ENCODE peak calls at places on chromosomes 3 and 15, in seven cellular contexts. X is activated CD8-positive, alpha-beta memory T cell treated with anti-CD3 and anti-CD28 coated beads for 4 hours; B is T-helper 1 cell; O is iPS DF 6.9; A is mucosa of gallbladder; E is activated gamma-delta T cell treated with Interleukin-2 at 50 U/mL for 16 hours; M is activated CD4-positive, CD25-positive, alpha-beta regulatory T cell treated with anti-CD3 and anti-CD28 coated beads, Interleukin-2, amount 50 U/mL, for 72 hours. F is an unnamed sample.

GRCh38 chr3:84223512-84223911 is 735.3 kb upstream of the CADM2 start:
- DNase-seq in X (no peak), B (no peak), O (no peak), A (no peak), E (no peak), M (no peak), F (no peak)

GRCh38 chr15:76217029-76217866 is 94.0 kb downstream of the ETFA start:
- DNase-seq in X (no peak), B (no peak), O (no peak), A (no peak), E (no peak), M (no peak), F (no peak)

GRCh38 chr3:49609314-49609713 is 55.0 kb downstream of the BSN start:
- DNase-seq in X (no peak), B (no peak), O (no peak), A (no peak), E (no peak), M (no peak), F (no peak)

GRCh38 chr15:32908135-32908801 is 190.5 kb downstream of the GREM1 start:
- DNase-seq in X (no peak), B (no peak), O (no peak), A (peak), E (no peak), M (no peak), F (no peak)

GRCh38 chr3:11050666-11051323 is 58.2 kb downstream of the SLC6A1 start:
- DNase-seq in X (no peak), B (no peak), O (no peak), A (no peak), E (no peak), M (no peak), F (no peak)

GRCh38 chr15:69403611-69404010 is 10.5 kb upstream of the KIF23 start:
- DNase-seq in X (no peak), B (no peak), O (no peak), A (no peak), E (no peak), M (no peak), F (no peak)

GRCh38 chr3:59540241-59540640 is 490.4 kb upstream of the CFAP20DC start:
- DNase-seq in X (no peak), B (no peak), O (no peak), A (no peak), E (no peak), M (no peak), F (no peak)

GRCh38 chr15:68650901-68651709 is 72.3 kb downstream of the CORO2B start:
- DNase-seq in X (no peak), B (peak), O (peak), A (peak), E (peak), M (peak), F (peak)

GRCh38 chr3:130383424-130383823 is 38.0 kb downstream of the COL6A5 start:
- DNase-seq in X (no peak), B (no peak), O (no peak), A (no peak), E (no peak), M (no peak), F (no peak)

GRCh38 chr3:32743934-32744333 is 58.9 kb downstream of the CNOT10 start:
- DNase-seq in X (no peak), B (no peak), O (no peak), A (no peak), E (no peak), M (no peak), F (no peak)

GRCh38 chr3:127608362-127608718 is 10.1 kb downstream of the MCM2 start:
- DNase-seq in X (no peak), B (no peak), O (no peak), A (no peak), E (no peak), M (no peak), F (no peak)

GRCh38 chr3:49161808-49162530 is 4.2 kb downstream of the CCDC71 start:
- DNase-seq in X (no peak), B (no peak), O (no peak), A (no peak), E (no peak), M (no peak), F (no peak)

GRCh38 chr3:13710251-13710650 is 161.3 kb downstream of the FBLN2 start:
- DNase-seq in X (no peak), B (no peak), O (no peak), A (no peak), E (no peak), M (peak), F (peak)

GRCh38 chr3:100682056-100682853 is 27.0 kb upstream of the TFG start:
- DNase-seq in X (no peak), B (no peak), O (no peak), A (peak), E (no peak), M (no peak), F (no peak)

GRCh38 chr3:59313365-59313764 is 263.5 kb upstream of the CFAP20DC start:
- DNase-seq in X (no peak), B (no peak), O (no peak), A (peak), E (no peak), M (peak), F (peak)

GRCh38 chr3:23242106-23242505 is 39.0 kb downstream of the UBE2E2 start:
- DNase-seq in X (no peak), B (no peak), O (no peak), A (no peak), E (no peak), M (no peak), F (no peak)

GRCh38 chr3:13689373-13690265 is 140.7 kb downstream of the FBLN2 start:
- DNase-seq in X (no peak), B (no peak), O (no peak), A (no peak), E (no peak), M (no peak), F (no peak)

GRCh38 chr15:62933388-62933787 is 109.2 kb upstream of the TPM1 start:
- DNase-seq in X (no peak), B (no peak), O (no peak), A (no peak), E (no peak), M (no peak), F (no peak)

GRCh38 chr15:65258370-65258769 is 28.3 kb downstream of the PARP16 start:
- DNase-seq in X (no peak), B (no peak), O (no peak), A (no peak), E (no peak), M (no peak), F (no peak)

GRCh38 chr15:68203486-68203885 is 1.6 kb downstream of the CALML4 start:
- DNase-seq in X (no peak), B (no peak), O (no peak), A (no peak), E (no peak), M (no peak), F (no peak)

GRCh38 chr3:123546133-123546755 is 38.6 kb downstream of the HACD2 start:
- DNase-seq in X (no peak), B (no peak), O (no peak), A (no peak), E (no peak), M (no peak), F (no peak)

GRCh38 chr15:22227961-22228762 is 147.8 kb downstream of the OR4M2 start:
- DNase-seq in X (no peak), B (no peak), O (no peak), A (no peak), E (no peak), M (peak), F (peak)

GRCh38 chr3:8581806-8582436 is 62.7 kb downstream of the SSUH2 start:
- DNase-seq in X (no peak), B (no peak), O (no peak), A (no peak), E (no peak), M (no peak), F (no peak)

GRCh38 chr3:32500880-32501784 is 1.5 kb downstream of the CMTM6 start:
- DNase-seq in X (no peak), B (no peak), O (no peak), A (no peak), E (no peak), M (no peak), F (no peak)

F was measured in activated naive CD8-positive, alpha-beta T cell treated with anti-CD3 and anti-CD28 coated beads, Interleukin-2, amount 10 ng/mL, durations not matched to agents 7 days and 5 days.